ENCODE peak calls at places on chromosomes 5 and 9, in five cellular contexts. Y is fibroblast of lung, J is sigmoid colon, B is left ventricle myocardium inferior, P is A549. G is an unnamed sample.

GRCh38 chr5:140672455-140673186 is 755 bp downstream of the DND1 start:
- DNase-seq in P (no peak), J (no peak), Y (peak), B (no peak), G (no peak)

GRCh38 chr5:84383296-84383815 is 1.3 kb downstream of the EDIL3 start:
- DNase-seq in Y (no peak), B (no peak), P (no peak), J (peak), G (peak)

GRCh38 chr5:143026380-143026779 is 256.2 kb downstream of the ARHGAP26 start:
- DNase-seq in P (no peak), B (no peak), Y (no peak), J (no peak), G (no peak)

GRCh38 chr5:144361406-144361805 is 190.7 kb downstream of the KCTD16 start:
- DNase-seq in Y (peak), J (no peak), B (no peak), P (no peak), G (no peak)

GRCh38 chr5:67182406-67182805 is 14.2 kb downstream of the CD180 start:
- DNase-seq in J (peak), Y (peak), P (no peak), B (peak), G (peak)

GRCh38 chr9:137463194-137463930 is 4.2 kb upstream of the NSMF start:
- DNase-seq in Y (no peak), J (peak), P (no peak), B (no peak), G (peak)

GRCh38 chr5:179504600-179505396 is 45.6 kb upstream of the RUFY1 start:
- DNase-seq in J (no peak), B (no peak), Y (no peak), P (no peak), G (no peak)

GRCh38 chr5:125412561-125413535 is 666.4 kb upstream of the ZNF608 start:
- DNase-seq in J (peak), B (peak), Y (peak), P (peak), G (no peak)

GRCh38 chr5:131373265-131373664 is 109.4 kb downstream of the CDC42SE2 start:
- DNase-seq in P (no peak), B (no peak), J (no peak), Y (no peak), G (no peak)

GRCh38 chr9:111938427-111938800 is 41.8 kb downstream of the UGCG start:
- DNase-seq in Y (no peak), B (no peak), J (no peak), P (no peak), G (no peak)
- H3K27ac ChIP-seq in Y (peak), B (no peak), J (no peak), P (no peak), G (no peak)

GRCh38 chr5:111548992-111549649 is 36.8 kb upstream of the STARD4 start:
- DNase-seq in P (no peak), Y (peak), J (no peak), B (no peak), G (no peak)
- H3K27ac ChIP-seq in P (no peak), Y (no peak), J (no peak), B (peak), G (no peak)

GRCh38 chr9:131228988-131229387 is 47.3 kb downstream of the FAM78A start:
- DNase-seq in J (no peak), P (no peak), B (no peak), Y (peak), G (no peak)

GRCh38 chr9:131222460-131222859 is 53.9 kb downstream of the FAM78A start:
- DNase-seq in B (no peak), P (no peak), Y (no peak), J (no peak), G (no peak)

GRCh38 chr9:131226226-131226625 is 50.1 kb downstream of the FAM78A start:
- DNase-seq in P (no peak), J (no peak), B (no peak), Y (no peak), G (no peak)

GRCh38 chr9:131228096-131228495 is 48.2 kb downstream of the FAM78A start:
- DNase-seq in Y (no peak), P (no peak), B (no peak), J (no peak), G (no peak)

GRCh38 chr9:131227112-131228058 is 48.9 kb downstream of the FAM78A start:
- DNase-seq in J (no peak), Y (no peak), B (no peak), P (no peak), G (no peak)
- H3K27ac ChIP-seq in J (no peak), Y (no peak), B (no peak), P (peak), G (no peak)

DNA sequence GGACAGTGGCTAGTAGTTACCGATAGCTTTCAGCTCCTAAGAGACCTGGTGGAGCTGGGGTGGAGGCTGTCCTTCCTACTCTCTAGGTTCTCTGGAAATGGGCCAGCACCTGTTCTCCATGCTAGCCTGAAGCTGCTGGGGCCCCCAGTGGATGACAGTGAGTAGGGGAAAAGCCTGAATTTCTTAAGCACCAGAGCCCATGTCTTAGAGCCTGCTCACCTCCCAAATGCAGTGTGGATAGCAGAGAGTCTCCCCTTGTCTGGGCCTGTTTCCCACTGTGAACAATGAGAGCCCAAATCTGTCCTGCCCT is 105.8 kb downstream of the DAB2IP start:
- DNase-seq in P (no peak), J (no peak), Y (no peak), B (no peak), G (no peak)
- H3K27ac ChIP-seq in P (no peak), J (peak), Y (no peak), B (peak), G (no peak)

DNA sequence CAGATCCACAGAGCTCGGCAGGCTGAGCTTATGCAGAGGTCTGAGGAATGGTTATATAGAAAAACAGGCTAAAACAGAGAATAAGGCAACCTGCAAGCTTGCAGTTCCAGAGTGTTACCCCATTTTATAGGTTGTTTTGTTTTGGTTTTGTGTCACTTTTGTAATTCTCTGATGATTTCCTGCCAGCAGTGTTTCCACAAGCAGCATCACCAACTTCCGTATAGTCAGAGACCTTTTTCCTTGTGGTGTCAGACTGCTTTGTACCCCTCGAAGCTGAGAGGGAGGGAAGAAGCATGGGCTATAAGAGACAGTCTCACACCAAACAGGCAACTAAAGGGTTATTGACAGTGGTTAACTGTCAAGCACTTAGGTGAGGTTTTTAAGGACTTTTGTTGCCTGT is 61.8 kb downstream of the TLE4 start:
- DNase-seq in Y (no peak), B (no peak), P (no peak), J (no peak), G (no peak)
- H3K27ac ChIP-seq in Y (no peak), B (no peak), P (no peak), J (no peak), G (no peak)

GRCh38 chr9:120920495-120921178 is 6.0 kb downstream of the TRAF1 start:
- DNase-seq in B (no peak), Y (no peak), P (no peak), J (no peak), G (no peak)

GRCh38 chr9:120924698-120925534 is 1.7 kb downstream of the TRAF1 start:
- DNase-seq in J (peak), Y (peak), B (no peak), P (no peak), G (no peak)

GRCh38 chr9:120923620-120924328 is 2.8 kb downstream of the TRAF1 start:
- DNase-seq in B (no peak), J (peak), Y (no peak), P (no peak), G (no peak)

GRCh38 chr9:120921751-120922181 is 4.8 kb downstream of the TRAF1 start:
- DNase-seq in B (no peak), Y (no peak), J (no peak), P (no peak), G (no peak)

DNA sequence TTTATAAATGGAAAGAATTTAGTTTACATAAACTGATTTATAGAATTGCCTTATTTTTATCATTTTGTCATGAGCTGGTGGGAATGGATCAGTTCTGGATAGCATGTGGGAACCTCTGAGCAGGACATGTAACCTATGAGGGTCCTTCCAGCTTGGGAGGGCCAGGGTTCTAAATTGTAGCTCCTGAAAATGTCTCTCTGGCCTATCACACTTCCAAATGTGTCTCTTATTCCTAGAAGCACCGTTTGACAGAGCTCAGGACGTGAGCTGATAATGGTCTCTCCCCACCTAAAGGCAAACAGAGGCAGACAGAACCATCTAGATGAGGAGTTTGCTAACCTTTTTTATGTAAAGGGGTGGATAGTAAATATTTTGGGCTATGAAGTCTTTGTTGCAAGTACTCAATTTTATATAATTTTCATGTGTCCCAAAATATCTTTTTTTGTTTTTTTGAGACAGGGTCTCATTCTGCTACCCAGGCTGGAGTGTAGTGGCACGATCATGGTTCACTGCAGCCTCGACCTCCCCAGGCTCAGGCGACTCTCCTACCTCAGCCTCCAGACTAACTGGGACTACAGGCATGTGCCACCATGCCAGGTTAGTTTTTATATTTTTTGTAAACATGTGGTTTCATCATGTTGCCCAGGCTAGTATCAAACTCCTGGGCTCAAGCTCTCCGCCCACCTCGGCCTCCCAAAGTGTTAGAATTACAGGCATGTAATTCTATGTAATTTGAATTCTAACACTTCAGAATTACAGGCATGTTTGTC is 4.0 kb downstream of the TRAF1 start:
- DNase-seq in J (peak), Y (no peak), P (no peak), B (no peak), G (no peak)
- H3K27ac ChIP-seq in J (no peak), Y (no peak), P (no peak), B (peak), G (peak)

GRCh38 chr5:178238711-178239592 is 6.3 kb upstream of the PHYKPL start:
- DNase-seq in B (no peak), J (no peak), P (no peak), Y (no peak), G (no peak)

GRCh38 chr5:178237431-178238312 is 5.1 kb upstream of the PHYKPL start:
- DNase-seq in B (no peak), J (no peak), Y (peak), P (no peak), G (no peak)

GRCh38 chr5:178236685-178237084 is 4.1 kb upstream of the PHYKPL start:
- DNase-seq in J (no peak), P (no peak), Y (no peak), B (peak), G (no peak)

GRCh38 chr5:178240341-178240741 is 7.7 kb upstream of the PHYKPL start:
- DNase-seq in Y (no peak), B (no peak), P (no peak), J (no peak), G (no peak)

GRCh38 chr5:178238313-178238635 is 5.7 kb upstream of the PHYKPL start:
- DNase-seq in B (no peak), Y (no peak), J (no peak), P (no peak), G (no peak)
- H3K27ac ChIP-seq in B (peak), Y (no peak), J (no peak), P (no peak), G (peak)